ENCODE peak calls at places on chromosomes 16 and 17, in six cellular contexts. V, I, W, M, A and K are unnamed samples.

GRCh38 chr17:2042355-2042929 is 620 bp downstream of the OVCA2 start:
- DNase-seq in V (no peak), I (no peak), W (no peak), M (peak), A (no peak), K (no peak)

GRCh38 chr17:12269751-12270150 is 249.1 kb downstream of the MAP2K4 start:
- DNase-seq in V (no peak), I (no peak), W (no peak), M (no peak), A (no peak), K (no peak)

GRCh38 chr17:63786961-63787711 is 13.2 kb downstream of the DDX42 start:
- DNase-seq in V (no peak), I (no peak), W (no peak), M (no peak), A (no peak), K (peak)

GRCh38 chr17:4914009-4914408 is 11.1 kb upstream of the CHRNE start:
- DNase-seq in V (no peak), I (no peak), W (no peak), M (peak), A (no peak), K (no peak)

GRCh38 chr17:58415371-58416055 is 1.8 kb downstream of the RNF43 start:
- DNase-seq in V (no peak), I (no peak), W (no peak), M (no peak), A (peak), K (no peak)

GRCh38 chr17:46942441-46943217 is 19.7 kb downstream of the GOSR2 start:
- DNase-seq in V (peak), I (peak), W (peak), M (peak), A (peak), K (peak)

GRCh38 chr17:69492410-69493071 is 78.0 kb downstream of the MAP2K6 start:
- DNase-seq in V (peak), I (no peak), W (no peak), M (peak), A (no peak), K (no peak)

GRCh38 chr17:63774141-63774981 is at the start of gene DDX42:
- DNase-seq in V (peak), I (no peak), W (peak), M (peak), A (peak), K (peak)

GRCh38 chr17:82047914-82048570 is 3.6 kb downstream of the RFNG start:
- DNase-seq in V (no peak), I (no peak), W (no peak), M (no peak), A (no peak), K (no peak)

GRCh38 chr17:42438600-42439567 is 15.8 kb upstream of the CAVIN1 start:
- DNase-seq in V (no peak), I (no peak), W (no peak), M (peak), A (no peak), K (no peak)

GRCh38 chr16:1430214-1430758 is 592 bp upstream of the PERCC1 start:
- DNase-seq in V (no peak), I (no peak), W (no peak), M (no peak), A (no peak), K (no peak)

GRCh38 chr17:82384730-82385429 is 13.3 kb downstream of the UTS2R start:
- DNase-seq in V (peak), I (no peak), W (peak), M (peak), A (peak), K (peak)